ENCODE peak calls at places on chromosomes 6 and 20, in eight cellular contexts. D is body of pancreas, H is HFF-Myc, G is GM12878, N is Calu3, Q is astrocyte of the cerebellum, A is A549, X is psoas muscle. I is an unnamed sample.

GRCh38 chr20:17281478-17281877 is 54.6 kb downstream of the PCSK2 start:
- DNase-seq in D (peak; percentile 49), H (no peak), G (no peak), N (peak; percentile 0), Q (no peak), A (peak; percentile 44), X (no peak), I (no peak)

GRCh38 chr20:35788796-35789195 is 17.0 kb downstream of the PHF20 start:
- DNase-seq in D (no peak), H (no peak), G (no peak), N (no peak), Q (no peak), A (no peak), X (no peak), I (no peak)

GRCh38 chr20:25052255-25053206 is 5.4 kb downstream of the ACSS1 start:
- DNase-seq in D (peak; percentile 13), H (no peak), G (no peak), N (no peak), Q (no peak), A (no peak), X (peak; percentile 35), I (no peak)

GRCh38 chr20:38997622-38998021 is 35.5 kb downstream of the DHX35 start:
- DNase-seq in D (no peak), H (no peak), G (peak; percentile 87), N (no peak), Q (no peak), A (no peak), X (no peak), I (no peak)

GRCh38 chr20:2521369-2522305 is 12.9 kb upstream of the ZNF343 start:
- DNase-seq in D (peak; percentile 36), H (no peak), G (no peak), N (peak; percentile 64), Q (peak; percentile 9), A (peak; percentile 61), X (no peak), I (no peak)

GRCh38 chr6:28895131-28895812 is 28.5 kb downstream of the TRIM27 start:
- DNase-seq in D (peak; percentile 94), H (peak; percentile 92), G (peak; percentile 96), N (peak; percentile 90), Q (peak; percentile 94), A (peak; percentile 94), X (peak; percentile 93), I (peak; percentile 80)

GRCh38 chr6:11969092-11969491 is 43.0 kb upstream of the HIVEP1 start:
- DNase-seq in D (no peak), H (no peak), G (no peak), N (no peak), Q (peak; percentile 62), A (no peak), X (no peak), I (no peak)

GRCh38 chr20:57323034-57323433 is 6.6 kb upstream of the SPO11 start:
- DNase-seq in D (no peak), H (no peak), G (no peak), N (peak; percentile 28), Q (no peak), A (no peak), X (peak; percentile 53), I (no peak)

GRCh38 chr20:51687071-51687470 is 81.1 kb downstream of the ATP9A start:
- DNase-seq in D (no peak), H (no peak), G (no peak), N (peak; percentile 78), Q (no peak), A (peak; percentile 93), X (no peak), I (no peak)

GRCh38 chr20:11260611-11261010 is 586.8 kb upstream of the JAG1 start:
- DNase-seq in D (no peak), H (no peak), G (no peak), N (no peak), Q (peak; percentile 62), A (no peak), X (no peak), I (no peak)

GRCh38 chr20:41387433-41387832 is 20.8 kb upstream of the EMILIN3 start:
- DNase-seq in D (no peak), H (no peak), G (no peak), N (no peak), Q (no peak), A (no peak), X (no peak), I (no peak)

GRCh38 chr6:145247677-145248419 is 487.5 kb downstream of the EPM2A start:
- DNase-seq in D (no peak), H (peak; percentile 58), G (no peak), N (no peak), Q (peak; percentile 75), A (peak; percentile 71), X (no peak), I (no peak)

DNA sequence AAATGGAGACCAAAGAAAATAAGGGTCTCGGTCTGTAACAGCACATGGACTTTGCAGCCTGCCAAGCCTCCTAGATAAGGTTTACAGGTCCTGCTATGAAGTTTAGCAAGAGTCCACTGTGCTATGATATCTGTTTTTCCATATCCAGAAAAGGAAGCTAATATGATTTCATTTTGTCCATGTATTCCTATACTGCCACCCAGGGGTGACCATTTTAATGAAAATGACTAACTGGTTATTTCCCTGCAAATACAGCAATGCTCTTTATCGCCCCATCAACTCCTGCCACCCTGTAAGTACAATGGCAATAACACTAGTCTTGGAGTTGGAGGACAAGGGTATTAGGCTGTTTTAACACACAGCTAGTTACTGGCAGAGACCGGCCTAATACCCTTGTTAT is 115.2 kb upstream of the GLP1R start:
- DNase-seq in D (no peak), H (no peak), G (no peak), N (peak; percentile 54), Q (no peak), A (peak; percentile 20), X (no peak), I (no peak)
- TF ChIP-seq CTCF in D (peak; percentile 40), H (peak; percentile 14), G (no peak), N (peak; percentile 35), Q (peak; percentile 30), A (peak; percentile 13), X (no peak), I (no peak)

GRCh38 chr6:51553246-51554015 is 534.0 kb downstream of the PKHD1 start:
- DNase-seq in D (no peak), H (no peak), G (no peak), N (no peak), Q (no peak), A (no peak), X (no peak), I (no peak)

GRCh38 chr6:51554029-51554428 is 533.4 kb downstream of the PKHD1 start:
- DNase-seq in D (no peak), H (no peak), G (no peak), N (no peak), Q (no peak), A (no peak), X (no peak), I (no peak)

GRCh38 chr6:51562198-51562597 is 525.2 kb downstream of the PKHD1 start:
- DNase-seq in D (no peak), H (no peak), G (peak; percentile 19), N (no peak), Q (no peak), A (no peak), X (no peak), I (no peak)

DNA sequence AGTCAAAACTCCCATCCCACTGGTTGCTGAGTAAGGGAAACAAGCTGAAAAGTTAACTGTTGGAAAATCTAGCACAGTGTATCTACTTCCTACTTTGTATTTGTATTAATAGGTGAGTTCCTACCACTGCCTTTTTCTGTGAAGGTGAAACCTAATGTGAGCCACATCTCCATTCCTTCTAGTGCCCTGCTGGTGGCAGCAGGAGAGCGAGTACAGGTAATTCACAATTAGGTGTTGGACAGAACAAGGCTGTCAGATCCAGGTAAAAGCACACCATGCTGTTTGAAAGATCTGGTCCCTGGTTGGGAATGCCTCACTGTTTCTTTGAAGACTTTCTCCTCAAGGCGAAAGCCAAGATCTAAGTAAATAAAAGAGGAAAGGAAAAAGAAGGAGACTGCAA is 528.4 kb downstream of the PKHD1 start:
- DNase-seq in D (no peak), H (no peak), G (no peak), N (peak; percentile 30), Q (no peak), A (no peak), X (no peak), I (no peak)
- TF ChIP-seq CTCF in D (peak; percentile 40), H (no peak), G (peak; percentile 49), N (peak; percentile 33), Q (no peak), A (no peak), X (no peak), I (no peak)

DNA sequence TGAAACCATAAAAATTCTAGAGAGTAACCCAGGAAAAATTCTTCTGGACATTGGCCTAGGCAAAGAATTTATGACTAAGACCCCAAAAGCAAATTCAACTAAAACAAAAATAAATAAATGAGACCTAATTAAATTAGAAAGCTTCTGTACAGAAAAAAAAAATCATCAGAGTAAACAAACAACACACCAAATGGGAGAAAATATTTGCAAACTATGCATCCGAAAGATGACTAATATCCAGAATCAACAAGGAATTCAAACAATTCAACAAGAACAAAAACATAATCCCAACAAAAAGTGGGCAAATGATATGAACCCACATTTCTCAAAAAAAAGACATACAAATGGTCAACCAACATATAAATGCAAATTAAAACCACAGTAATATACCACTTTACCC is 242.6 kb upstream of the CDYL start:
- DNase-seq in D (no peak), H (no peak), G (no peak), N (no peak), Q (no peak), A (no peak), X (no peak), I (no peak)
- TF ChIP-seq CTCF in D (no peak), H (no peak), G (no peak), N (no peak), Q (no peak), A (no peak), X (no peak), I (no peak)

GRCh38 chr6:83594936-83595335 is 82.6 kb downstream of the PRSS35 start:
- DNase-seq in D (no peak), H (no peak), G (no peak), N (no peak), Q (no peak), A (no peak), X (no peak), I (no peak)

GRCh38 chr6:83590413-83590812 is 78.1 kb downstream of the PRSS35 start:
- DNase-seq in D (no peak), H (no peak), G (no peak), N (no peak), Q (no peak), A (no peak), X (no peak), I (no peak)

GRCh38 chr6:83597511-83597910 is 85.2 kb downstream of the PRSS35 start:
- DNase-seq in D (no peak), H (no peak), G (no peak), N (no peak), Q (no peak), A (no peak), X (no peak), I (no peak)

GRCh38 chr6:83593395-83593785 is 81.1 kb downstream of the PRSS35 start:
- DNase-seq in D (no peak), H (no peak), G (no peak), N (no peak), Q (no peak), A (no peak), X (no peak), I (no peak)

DNA sequence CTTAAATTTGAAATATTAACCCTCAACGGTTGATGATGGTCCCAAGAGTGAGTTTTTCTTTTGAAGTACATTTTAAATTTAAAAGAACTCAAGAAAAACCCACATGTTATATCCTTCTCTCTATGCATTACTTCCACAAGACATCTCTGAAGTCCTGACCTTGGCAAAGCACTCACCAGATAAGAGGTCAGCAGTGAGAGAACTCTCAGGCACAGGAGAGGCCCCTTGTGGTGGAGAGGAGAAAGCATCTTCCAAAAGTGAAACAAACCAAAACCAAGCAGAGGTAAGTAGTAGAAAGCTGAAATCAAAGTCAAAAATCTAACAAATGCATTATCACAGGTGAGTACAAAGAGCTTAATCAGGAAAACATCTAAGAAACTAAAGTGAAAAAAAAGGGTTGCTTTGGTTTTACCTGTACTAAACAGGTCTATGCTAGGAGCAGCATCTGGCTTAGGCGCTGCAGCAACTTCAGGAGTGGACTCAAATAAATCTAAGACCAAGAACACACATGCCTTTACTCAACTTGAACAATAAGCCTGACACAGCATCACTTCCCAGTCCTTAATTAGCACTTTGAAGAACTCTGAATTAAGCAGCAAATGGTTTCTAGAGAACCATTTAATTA is 80.5 kb downstream of the PRSS35 start:
- DNase-seq in D (no peak), H (peak; percentile 2), G (peak; percentile 9), N (peak; percentile 31), Q (no peak), A (peak; percentile 52), X (no peak), I (no peak)
- TF ChIP-seq CTCF in D (peak; percentile 35), H (peak; percentile 54), G (peak; percentile 57), N (peak; percentile 47), Q (peak; percentile 60), A (peak; percentile 41), X (peak; percentile 5), I (no peak)

I was measured in mesothelial cell of epicardium.